ENCODE peak calls at places on chromosomes 1 and 21, in four cellular contexts. F, D, Y and T are unnamed samples.

GRCh38 chr1:6538958-6539357 is 15.4 kb downstream of the NOL9 start:
- DNase-seq in F (no peak), D (no peak), Y (peak; percentile 40), T (no peak)

GRCh38 chr1:44780583-44781121 is 5.3 kb downstream of the RPS8 start:
- DNase-seq in D (no peak), Y (no peak), F (no peak), T (peak; percentile 28)

GRCh38 chr1:173451981-173452380 is 25.2 kb upstream of the PRDX6 start:
- DNase-seq in F (peak; percentile 91), Y (no peak), D (peak; percentile 94), T (no peak)

GRCh38 chr1:65418522-65419185 is 1.8 kb upstream of the LEPR start:
- DNase-seq in Y (no peak), F (no peak), D (no peak), T (no peak)

GRCh38 chr1:93180723-93181613 is at the start of gene CCDC18:
- DNase-seq in F (no peak), Y (peak; percentile 58), D (no peak), T (no peak)

GRCh38 chr1:9095818-9096217 is 26.4 kb upstream of the SLC2A5 start:
- DNase-seq in D (no peak), Y (no peak), F (no peak), T (peak; percentile 4)

GRCh38 chr1:197671140-197671539 is 104.1 kb downstream of the DENND1B start:
- DNase-seq in Y (no peak), F (no peak), D (no peak), T (no peak)

GRCh38 chr1:168700565-168701331 is 28.3 kb downstream of the DPT start:
- DNase-seq in D (no peak), Y (no peak), F (no peak), T (no peak)

GRCh38 chr1:223189903-223190724 is 47.1 kb upstream of the TLR5 start:
- DNase-seq in D (no peak), F (peak; percentile 92), Y (peak; percentile 8), T (no peak)

GRCh38 chr21:17949395-17949794 is 130.2 kb upstream of the C21orf91 start:
- DNase-seq in D (no peak), F (no peak), Y (no peak), T (no peak)

GRCh38 chr1:9297831-9298230 is 5.1 kb downstream of the SPSB1 start:
- DNase-seq in Y (no peak), F (no peak), D (no peak), T (no peak)

GRCh38 chr1:155140630-155140953 is 261 bp upstream of the DPM3 start:
- DNase-seq in D (no peak), Y (no peak), F (no peak), T (no peak)

GRCh38 chr1:164748253-164748899 is 189.4 kb downstream of the PBX1 start:
- DNase-seq in D (no peak), F (peak; percentile 78), Y (peak; percentile 87), T (no peak)

GRCh38 chr1:1183221-1183747 is 9.6 kb downstream of the TTLL10 start:
- DNase-seq in Y (no peak), F (no peak), D (no peak), T (peak; percentile 70)

GRCh38 chr1:1109743-1110142 is 6.1 kb downstream of the C1orf159 start:
- DNase-seq in D (no peak), Y (no peak), F (no peak), T (peak; percentile 63)

GRCh38 chr1:36080801-36081200 is 3.1 kb upstream of the TEKT2 start:
- DNase-seq in D (no peak), Y (no peak), F (peak; percentile 32), T (no peak)

GRCh38 chr1:46131727-46132528 is 501 bp downstream of the PIK3R3 start:
- DNase-seq in D (no peak), F (peak; percentile 48), Y (no peak), T (no peak)

GRCh38 chr1:153506831-153507413 is 28.9 kb downstream of the S100A6 start:
- DNase-seq in F (peak; percentile 90), D (peak; percentile 75), Y (peak; percentile 79), T (no peak)

GRCh38 chr1:119146466-119146865 is 6.0 kb upstream of the WARS2 start:
- DNase-seq in Y (no peak), D (no peak), F (no peak), T (no peak)

GRCh38 chr1:31765516-31765915 is 1.4 kb upstream of the ADGRB2 start:
- DNase-seq in D (no peak), Y (no peak), F (no peak), T (no peak)

GRCh38 chr1:216723274-216723780 is at the start of gene ESRRG:
- DNase-seq in Y (no peak), F (no peak), D (peak; percentile 53), T (no peak)

GRCh38 chr1:160993544-160993943 is 27.4 kb downstream of the F11R start:
- DNase-seq in F (peak; percentile 79), D (no peak), Y (peak; percentile 78), T (no peak)

GRCh38 chr1:117161887-117162286 is 40.3 kb upstream of the TRIM45 start:
- DNase-seq in F (no peak), Y (no peak), D (no peak), T (no peak)

GRCh38 chr1:32327204-32327603 is 8.8 kb downstream of the MARCKSL1 start:
- DNase-seq in F (no peak), Y (no peak), D (no peak), T (no peak)

GRCh38 chr1:17098440-17099317 is 20.6 kb downstream of the PADI2 start:
- DNase-seq in D (no peak), F (peak; percentile 80), Y (no peak), T (no peak)

GRCh38 chr1:13666317-13666716 is 33.7 kb upstream of the PRDM2 start:
- DNase-seq in D (no peak), F (no peak), Y (no peak), T (no peak)

GRCh38 chr1:1779691-1780597 is 1.7 kb upstream of the NADK start:
- DNase-seq in D (peak; percentile 69), Y (no peak), F (peak; percentile 91), T (no peak)

GRCh38 chr1:160797861-160798273 is 1.9 kb downstream of the LY9 start:
- DNase-seq in Y (no peak), D (no peak), F (peak; percentile 30), T (no peak)

GRCh38 chr1:36481771-36482723 is 666 bp downstream of the CSF3R start:
- DNase-seq in F (no peak), Y (no peak), D (no peak), T (no peak)

GRCh38 chr1:164510435-164510834 is 48.5 kb upstream of the PBX1 start:
- DNase-seq in D (no peak), Y (no peak), F (peak; percentile 28), T (no peak)

GRCh38 chr1:231231511-231231910 is 9.5 kb upstream of the GNPAT start:
- DNase-seq in D (no peak), F (no peak), Y (no peak), T (no peak)

GRCh38 chr21:35206141-35207125 is 157.3 kb upstream of the RUNX1 start:
- DNase-seq in D (no peak), Y (no peak), F (peak; percentile 51), T (no peak)

GRCh38 chr21:35159881-35160280 is 110.8 kb upstream of the RUNX1 start:
- DNase-seq in F (peak; percentile 81), Y (peak; percentile 24), D (no peak), T (no peak)

GRCh38 chr1:78092686-78093085 is 46.9 kb downstream of the GIPC2 start:
- DNase-seq in D (no peak), F (peak; percentile 77), Y (peak; percentile 51), T (no peak)

GRCh38 chr1:232988572-232989040 is 38.2 kb downstream of the NTPCR start:
- DNase-seq in F (no peak), D (no peak), Y (peak; percentile 80), T (no peak)

GRCh38 chr1:2950926-2951305 is 70.4 kb upstream of the ACTRT2 start:
- DNase-seq in D (no peak), F (no peak), Y (no peak), T (peak; percentile 59)

GRCh38 chr21:45204395-45204794 is 83.3 kb downstream of the POFUT2 start:
- DNase-seq in F (no peak), D (no peak), Y (no peak), T (peak; percentile 62)

GRCh38 chr21:43317254-43317748 is 109.6 kb downstream of the SIK1 start:
- DNase-seq in D (no peak), Y (no peak), F (no peak), T (no peak)

GRCh38 chr1:35261412-35262120 is 6.9 kb upstream of the ZMYM4 start:
- DNase-seq in F (no peak), Y (no peak), D (no peak), T (no peak)

GRCh38 chr1:101769520-101769919 is 227.2 kb downstream of the OLFM3 start:
- DNase-seq in F (peak; percentile 40), Y (no peak), D (no peak), T (no peak)
- TF ChIP-seq CTCF in F (peak; percentile 44), Y (peak; percentile 60), D (peak; percentile 20), T (peak; percentile 69)

GRCh38 chr1:221845650-221846371 is 103.9 kb upstream of the DUSP10 start:
- DNase-seq in Y (peak; percentile 70), F (peak; percentile 97), D (peak; percentile 51), T (no peak)
- TF ChIP-seq CTCF in Y (peak; percentile 12), F (no peak), D (no peak), T (no peak)

GRCh38 chr1:183227963-183228649 is 42.0 kb downstream of the LAMC2 start:
- DNase-seq in F (peak; percentile 73), Y (peak; percentile 30), D (peak; percentile 59), T (no peak)
- TF ChIP-seq CTCF in F (peak; percentile 80), Y (peak; percentile 84), D (peak; percentile 73), T (peak; percentile 81)

DNA sequence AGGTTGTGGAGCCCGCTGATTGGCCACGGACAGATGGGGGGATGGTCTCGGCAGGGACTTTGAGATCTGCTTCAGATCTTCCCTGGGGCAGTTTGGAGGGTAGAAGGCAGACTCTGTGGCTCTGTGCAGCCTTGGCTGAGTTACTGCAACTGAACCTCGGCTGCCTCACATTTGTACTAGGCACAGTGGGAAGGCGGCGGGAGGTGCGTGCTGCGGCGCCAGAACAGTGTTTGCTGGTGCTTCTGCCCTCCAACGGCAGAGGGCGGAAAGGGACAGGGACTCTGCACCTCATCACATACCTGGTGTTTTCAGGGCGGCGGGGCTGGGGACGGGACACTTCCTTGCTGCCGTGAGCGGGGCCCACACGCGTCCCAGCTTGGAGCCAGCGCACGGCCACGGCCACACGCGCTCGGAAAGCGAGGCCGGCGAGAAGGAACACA is 26.2 kb downstream of the SLC66A1 start:
- DNase-seq in F (no peak), Y (no peak), D (peak; percentile 88), T (no peak)
- TF ChIP-seq CTCF in F (no peak), Y (no peak), D (peak; percentile 57), T (peak; percentile 38)